ENCODE peak calls at places on chromosomes 12 and 14, in ten cellular contexts. T is activated T-helper 1 cell treated with anti-CD3 and anti-CD28 coated beads, Interleukin-12 subunit alpha, Interleukin-12 subunit beta, Interleukin-2, Interleukin-4 antibody, amounts not matched to agents 30 ng/mL and 10 ng/mL and 1 ng/mL, durations not matched to agents 14 hours and 24 hours and 36 hours; I is A172; Y is globus pallidus; O is HTR-8/SVneo; B is retina; A is hypothalamus; F is hepatic stellate cell; X is HEK293T; M is foreskin keratinocyte. N is an unnamed sample.

GRCh38 chr12:67534046-67534445 is 114.5 kb upstream of the DYRK2 start:
- DNase-seq in O (no peak), I (no peak), A (no peak), M (no peak), X (no peak), Y (no peak), B (no peak), F (no peak), T (no peak), N (no peak)

GRCh38 chr12:11959117-11959823 is 111.5 kb upstream of the BCL2L14 start:
- DNase-seq in B (no peak), X (no peak), A (no peak), T (no peak), F (no peak), O (no peak), I (peak), M (no peak), Y (no peak), N (no peak)

GRCh38 chr12:117408161-117408791 is 46.9 kb upstream of the NOS1 start:
- DNase-seq in A (no peak), Y (peak), B (no peak), X (no peak), F (no peak), I (peak), M (no peak), O (no peak), T (no peak), N (no peak)

GRCh38 chr12:132218915-132219314 is 74.7 kb downstream of the NOC4L start:
- DNase-seq in O (peak), T (peak), M (no peak), X (peak), F (peak), Y (no peak), I (no peak), A (no peak), B (no peak), N (peak)

GRCh38 chr12:130872179-130873096 is 572 bp downstream of the RAN start:
- DNase-seq in O (no peak), X (peak), T (peak), A (peak), Y (peak), B (peak), I (peak), F (peak), M (no peak), N (no peak)

GRCh38 chr14:78790262-78790661 is 620.1 kb downstream of the NRXN3 start:
- DNase-seq in Y (no peak), I (no peak), A (no peak), T (no peak), X (no peak), O (no peak), M (no peak), B (peak), F (no peak), N (no peak)

GRCh38 chr12:12661086-12661485 is 34.9 kb downstream of the GPR19 start:
- DNase-seq in M (no peak), Y (no peak), X (no peak), A (no peak), O (peak), F (peak), T (no peak), B (no peak), I (no peak), N (no peak)

GRCh38 chr14:60648169-60648933 is 926 bp downstream of the SIX1 start:
- DNase-seq in A (no peak), X (no peak), I (no peak), O (no peak), T (no peak), F (no peak), B (no peak), M (no peak), Y (no peak), N (no peak)

GRCh38 chr14:54182419-54183040 is 214.3 kb upstream of the CDKN3 start:
- DNase-seq in B (no peak), X (no peak), F (peak), O (peak), T (no peak), Y (no peak), M (peak), I (peak), A (no peak), N (no peak)

GRCh38 chr14:51019089-51019488 is 74.8 kb upstream of the PYGL start:
- DNase-seq in I (no peak), A (no peak), B (no peak), F (no peak), T (no peak), X (no peak), O (no peak), Y (no peak), M (no peak), N (no peak)

GRCh38 chr12:42729532-42729895 is 140.0 kb upstream of the PRICKLE1 start:
- DNase-seq in T (no peak), I (no peak), A (no peak), Y (no peak), B (no peak), O (no peak), F (no peak), X (no peak), M (peak), N (no peak)

GRCh38 chr12:48184549-48184922 is 1.1 kb downstream of the CCDC184 start:
- DNase-seq in I (no peak), A (no peak), O (no peak), X (no peak), T (no peak), B (peak), F (no peak), M (no peak), Y (no peak), N (no peak)

GRCh38 chr12:49342066-49342913 is 4.4 kb upstream of the DNAJC22 start:
- DNase-seq in X (peak), M (no peak), B (peak), Y (peak), I (peak), O (no peak), F (peak), A (no peak), T (peak), N (peak)

GRCh38 chr12:20127401-20127800 is 240.9 kb upstream of the PDE3A start:
- DNase-seq in F (no peak), X (no peak), M (no peak), B (no peak), T (no peak), O (no peak), A (no peak), Y (no peak), I (no peak), N (no peak)

GRCh38 chr12:70831538-70831937 is 89.0 kb downstream of the PTPRR start:
- DNase-seq in I (peak), M (no peak), X (no peak), O (no peak), Y (no peak), B (no peak), T (no peak), F (no peak), A (no peak), N (no peak)

GRCh38 chr14:60649815-60650381 is 621 bp upstream of the SIX1 start:
- DNase-seq in T (no peak), B (peak), Y (no peak), F (no peak), O (peak), M (no peak), A (no peak), X (no peak), I (peak), N (no peak)

GRCh38 chr12:64893961-64894360 is 69.5 kb downstream of the TBC1D30 start:
- DNase-seq in X (no peak), A (no peak), M (peak), Y (no peak), I (no peak), B (no peak), F (peak), O (no peak), T (no peak), N (no peak)

GRCh38 chr12:7497661-7498060 is 5.9 kb downstream of the CD163 start:
- DNase-seq in B (no peak), M (peak), I (no peak), X (no peak), O (no peak), Y (no peak), T (no peak), A (no peak), F (peak), N (no peak)

GRCh38 chr12:12813120-12814101 is at the start of gene DDX47:
- DNase-seq in T (peak), F (peak), B (peak), O (peak), M (peak), A (peak), I (peak), X (peak), Y (peak), N (peak)

GRCh38 chr14:50736932-50737419 is 68.9 kb upstream of the SAV1 start:
- DNase-seq in Y (no peak), F (no peak), A (no peak), X (no peak), M (no peak), T (peak), B (no peak), O (no peak), I (no peak), N (no peak)

GRCh38 chr14:21255385-21256101 is 13.7 kb downstream of the HNRNPC start:
- DNase-seq in M (no peak), F (no peak), O (no peak), A (no peak), B (no peak), T (no peak), I (no peak), X (no peak), Y (no peak), N (no peak)

GRCh38 chr12:67182551-67182950 is 86.6 kb upstream of the CAND1 start:
- DNase-seq in A (no peak), X (no peak), M (no peak), B (no peak), Y (no peak), O (no peak), T (no peak), I (no peak), F (no peak), N (no peak)

GRCh38 chr12:46383654-46384450 is 11.3 kb upstream of the SLC38A2 start:
- DNase-seq in X (peak), B (peak), I (peak), Y (peak), A (peak), O (no peak), T (peak), M (peak), F (no peak), N (peak)

GRCh38 chr14:47826809-47827208 is 151.4 kb upstream of the MDGA2 start:
- DNase-seq in Y (no peak), A (no peak), B (no peak), X (no peak), F (no peak), T (no peak), I (peak), M (no peak), O (no peak), N (no peak)

GRCh38 chr12:83388551-83388950 is 701.8 kb downstream of the TMTC2 start:
- DNase-seq in Y (no peak), B (no peak), I (no peak), F (no peak), A (no peak), M (no peak), X (no peak), T (no peak), O (no peak), N (no peak)

GRCh38 chr14:58362798-58363412 is 32.8 kb upstream of the TOMM20L start:
- DNase-seq in F (no peak), T (no peak), X (peak), M (no peak), Y (no peak), B (no peak), A (no peak), I (peak), O (peak), N (peak)

N was measured in CD4-positive, alpha-beta memory T cell.